ENCODE peak calls at places on chromosomes 12 and 14, in four cellular contexts. Y is right lobe of liver, H is suprapubic skin, Q is astrocyte. V is an unnamed sample.

GRCh38 chr14:55539975-55540374 is 40.0 kb upstream of the KTN1 start:
- DNase-seq in Y (no peak), H (no peak), Q (no peak), V (no peak)

GRCh38 chr14:32468955-32469354 is 139.9 kb downstream of the AKAP6 start:
- DNase-seq in Y (no peak), H (no peak), Q (peak; percentile 71), V (no peak)

GRCh38 chr14:76761198-76761848 is at the start of gene VASH1:
- DNase-seq in Y (peak; percentile 69), H (peak; percentile 81), Q (peak; percentile 66), V (peak; percentile 63)

GRCh38 chr14:57066887-57067513 is 201.7 kb downstream of the EXOC5 start:
- DNase-seq in Y (peak; percentile 72), H (no peak), Q (no peak), V (peak; percentile 88)

GRCh38 chr12:56224954-56225353 is 812 bp downstream of the NABP2 start:
- DNase-seq in Y (no peak), H (no peak), Q (no peak), V (no peak)

GRCh38 chr12:121576851-121577391 is 3.9 kb downstream of the KDM2B start:
- DNase-seq in Y (no peak), H (no peak), Q (peak; percentile 85), V (peak; percentile 25)

GRCh38 chr14:45633220-45633984 is 380.4 kb upstream of the MIS18BP1 start:
- DNase-seq in Y (no peak), H (no peak), Q (no peak), V (no peak)

GRCh38 chr12:128684357-128684756 is 139.4 kb downstream of the SLC15A4 start:
- DNase-seq in Y (no peak), H (no peak), Q (no peak), V (no peak)

GRCh38 chr12:108446766-108447165 is 68.3 kb upstream of the FICD start:
- DNase-seq in Y (no peak), H (no peak), Q (no peak), V (no peak)

GRCh38 chr14:81811705-81812269 is 278.1 kb upstream of the SEL1L start:
- DNase-seq in Y (no peak), H (no peak), Q (no peak), V (no peak)

GRCh38 chr12:103807561-103808238 is 33.3 kb downstream of the NT5DC3 start:
- DNase-seq in Y (no peak), H (no peak), Q (no peak), V (no peak)

GRCh38 chr14:74478996-74479635 is 14.0 kb downstream of the NPC2 start:
- DNase-seq in Y (no peak), H (no peak), Q (no peak), V (peak; percentile 49)

GRCh38 chr14:76456200-76456599 is 80.3 kb downstream of the ESRRB start:
- DNase-seq in Y (no peak), H (no peak), Q (no peak), V (peak; percentile 75)

GRCh38 chr14:78598046-78598652 is 428.0 kb downstream of the NRXN3 start:
- DNase-seq in Y (peak; percentile 56), H (no peak), Q (peak; percentile 26), V (peak; percentile 71)

GRCh38 chr12:93060071-93060665 is 131.1 kb upstream of the EEA1 start:
- DNase-seq in Y (no peak), H (no peak), Q (no peak), V (no peak)

GRCh38 chr14:106666341-106666740 is 1140.0 kb downstream of the TMEM121 start:
- DNase-seq in Y (no peak), H (no peak), Q (no peak), V (no peak)

GRCh38 chr14:106665814-106666213 is 1139.4 kb downstream of the TMEM121 start:
- DNase-seq in Y (no peak), H (no peak), Q (no peak), V (no peak)

DNA sequence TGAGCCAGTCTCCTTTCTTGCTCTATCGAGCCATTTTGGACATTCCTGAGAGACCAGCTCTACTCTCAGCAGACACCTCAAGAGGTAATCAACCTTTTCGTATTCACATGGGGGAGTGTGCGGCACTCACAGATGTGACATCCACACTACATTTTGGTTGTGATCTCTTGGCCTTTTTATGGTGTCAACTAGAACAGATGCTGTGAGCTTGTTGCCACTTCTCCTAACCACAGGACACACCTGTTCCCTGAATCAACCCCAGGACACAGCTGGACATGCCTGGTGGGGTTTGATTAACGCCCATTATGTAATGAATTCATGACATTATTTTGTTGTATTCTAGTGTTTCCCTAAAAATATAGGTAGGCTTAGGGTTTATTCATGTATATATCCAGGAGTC is 1143.6 kb downstream of the TMEM121 start:
- DNase-seq in Y (no peak), H (no peak), Q (no peak), V (no peak)
- H3K9me3 ChIP-seq in Y (no peaks in the 10 kb centered on the region), H (no peaks in the 10 kb centered on the region), Q (peaks cover 7% of the 10 kb centered on the region), V (no peaks in the 10 kb centered on the region)

DNA sequence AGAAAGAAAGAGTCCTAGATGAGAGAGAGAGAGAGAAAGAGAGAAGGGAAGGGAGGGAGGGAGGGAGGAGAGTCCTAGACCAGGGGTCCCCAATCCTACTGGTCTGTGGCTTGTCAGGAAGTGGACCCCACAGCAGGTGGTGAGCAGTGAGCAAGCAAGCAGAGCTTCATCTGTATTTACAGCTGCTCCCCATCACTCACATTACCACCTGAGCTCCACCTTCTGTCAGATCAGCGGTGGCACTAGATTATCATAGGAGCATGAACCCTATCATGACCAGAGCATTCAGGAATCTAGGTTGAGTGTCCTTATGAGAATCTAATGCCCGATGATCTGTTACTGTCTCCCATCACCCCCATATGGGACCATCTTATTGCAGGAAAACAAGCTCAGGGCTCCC is 39.2 kb upstream of the AMN1 start:
- DNase-seq in Y (no peak), H (no peak), Q (no peak), V (no peak)
- H3K9me3 ChIP-seq in Y (no peaks in the 10 kb centered on the region), H (no peaks in the 10 kb centered on the region), Q (no peaks in the 10 kb centered on the region), V (no peaks in the 10 kb centered on the region)

DNA sequence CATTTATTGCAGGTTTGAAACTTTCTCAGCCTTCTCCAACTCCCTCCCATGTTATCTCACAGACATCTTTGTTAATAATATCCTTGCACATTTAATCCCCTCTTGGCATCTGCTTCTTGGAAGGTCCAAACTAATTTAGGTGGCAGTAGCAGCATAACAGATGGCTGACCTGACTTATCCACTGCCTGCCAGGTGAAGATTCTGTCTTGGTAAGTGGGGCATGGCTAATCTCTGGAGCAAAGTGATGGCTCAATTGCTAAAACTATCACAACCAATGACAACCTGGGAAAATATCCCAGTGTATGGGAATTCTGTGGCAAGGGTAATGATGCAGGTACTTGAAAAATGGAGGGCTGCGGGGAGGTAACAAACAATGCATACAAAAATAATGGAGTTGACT is 58.2 kb upstream of the ALG10B start:
- DNase-seq in Y (no peak), H (no peak), Q (no peak), V (no peak)
- H3K9me3 ChIP-seq in Y (no peaks in the 10 kb centered on the region), H (no peaks in the 10 kb centered on the region), Q (peaks cover 8% of the 10 kb centered on the region), V (peaks cover 4% of the 10 kb centered on the region)

GRCh38 chr12:37543966-37544668 is 772.5 kb upstream of the ALG10B start:
- DNase-seq in Y (no peak), H (no peak), Q (no peak), V (no peak)
- H3K9me3 ChIP-seq in Y (no peaks in the 10 kb centered on the region), H (peaks cover 7% of the 10 kb centered on the region), Q (peaks cover 10% of the 10 kb centered on the region), V (no peaks in the 10 kb centered on the region)

GRCh38 chr12:34311337-34311736 is 289.0 kb downstream of the ALG10 start:
- DNase-seq in Y (no peak), H (no peak), Q (no peak), V (no peak)
- H3K9me3 ChIP-seq in Y (no peaks in the 10 kb centered on the region), H (peaks cover 26% of the 10 kb centered on the region), Q (peaks cover 2% of the 10 kb centered on the region), V (no peaks in the 10 kb centered on the region)

DNA sequence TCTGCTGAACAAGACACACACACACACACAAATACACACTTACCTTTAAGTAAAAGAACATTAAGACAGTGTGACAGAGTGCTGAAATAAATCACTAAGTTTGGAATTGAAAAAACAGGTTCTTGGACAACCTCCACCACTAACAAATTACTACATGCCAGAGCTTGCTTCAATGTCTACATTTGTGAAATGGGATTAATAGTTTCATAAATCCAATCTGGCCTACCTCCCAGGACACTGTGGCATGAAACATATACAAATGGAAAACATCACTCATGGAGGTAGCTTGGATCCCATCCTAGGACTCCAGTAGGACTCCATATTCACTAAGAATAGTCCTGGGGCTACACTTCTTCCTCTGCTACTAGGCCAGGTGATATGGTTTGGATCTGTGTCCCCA is 8.2 kb upstream of the CCDC60 start:
- DNase-seq in Y (no peak), H (no peak), Q (no peak), V (no peak)
- H3K9me3 ChIP-seq in Y (no peaks in the 10 kb centered on the region), H (no peaks in the 10 kb centered on the region), Q (peaks cover 8% of the 10 kb centered on the region), V (no peaks in the 10 kb centered on the region)

GRCh38 chr12:76197283-76197682 is 112.8 kb upstream of the NAP1L1 start:
- DNase-seq in Y (no peak), H (no peak), Q (no peak), V (no peak)

GRCh38 chr12:76198839-76199238 is 114.4 kb upstream of the NAP1L1 start:
- DNase-seq in Y (no peak), H (no peak), Q (no peak), V (no peak)

GRCh38 chr12:76201758-76202157 is 117.3 kb upstream of the NAP1L1 start:
- DNase-seq in Y (no peak), H (no peak), Q (peak; percentile 66), V (no peak)

GRCh38 chr12:76201316-76201715 is 116.8 kb upstream of the NAP1L1 start:
- DNase-seq in Y (no peak), H (no peak), Q (no peak), V (no peak)

DNA sequence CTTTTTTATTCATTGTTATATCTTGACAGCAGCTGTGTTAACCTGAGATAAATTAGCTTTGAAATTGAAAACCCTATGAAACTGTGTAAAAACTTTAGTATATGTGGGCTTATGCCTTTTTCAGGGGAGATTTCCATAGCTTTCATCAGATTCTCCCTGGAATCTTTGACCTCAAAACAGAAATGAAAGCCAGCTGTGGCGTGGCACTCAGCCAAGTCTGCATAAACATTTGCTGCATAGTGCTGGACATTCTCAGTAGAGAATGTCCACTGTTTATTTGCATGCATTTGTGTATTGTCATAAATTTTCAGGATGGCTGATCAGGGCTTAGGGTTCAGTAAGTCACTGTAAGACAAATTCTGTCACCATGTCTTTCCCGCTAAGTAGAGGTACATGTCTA is 115.3 kb upstream of the NAP1L1 start:
- DNase-seq in Y (no peak), H (no peak), Q (peak; percentile 69), V (no peak)
- H3K9me3 ChIP-seq in Y (no peaks in the 10 kb centered on the region), H (peaks cover 8% of the 10 kb centered on the region), Q (peaks cover 3% of the 10 kb centered on the region), V (peaks cover 3% of the 10 kb centered on the region)

GRCh38 chr14:106877527-106877926 is 1351.1 kb downstream of the TMEM121 start:
- DNase-seq in Y (no peak), H (no peak), Q (no peak), V (no peak)
- H3K9me3 ChIP-seq in Y (no peaks in the 10 kb centered on the region), H (no peaks in the 10 kb centered on the region), Q (peaks cover 3% of the 10 kb centered on the region), V (no peaks in the 10 kb centered on the region)

DNA sequence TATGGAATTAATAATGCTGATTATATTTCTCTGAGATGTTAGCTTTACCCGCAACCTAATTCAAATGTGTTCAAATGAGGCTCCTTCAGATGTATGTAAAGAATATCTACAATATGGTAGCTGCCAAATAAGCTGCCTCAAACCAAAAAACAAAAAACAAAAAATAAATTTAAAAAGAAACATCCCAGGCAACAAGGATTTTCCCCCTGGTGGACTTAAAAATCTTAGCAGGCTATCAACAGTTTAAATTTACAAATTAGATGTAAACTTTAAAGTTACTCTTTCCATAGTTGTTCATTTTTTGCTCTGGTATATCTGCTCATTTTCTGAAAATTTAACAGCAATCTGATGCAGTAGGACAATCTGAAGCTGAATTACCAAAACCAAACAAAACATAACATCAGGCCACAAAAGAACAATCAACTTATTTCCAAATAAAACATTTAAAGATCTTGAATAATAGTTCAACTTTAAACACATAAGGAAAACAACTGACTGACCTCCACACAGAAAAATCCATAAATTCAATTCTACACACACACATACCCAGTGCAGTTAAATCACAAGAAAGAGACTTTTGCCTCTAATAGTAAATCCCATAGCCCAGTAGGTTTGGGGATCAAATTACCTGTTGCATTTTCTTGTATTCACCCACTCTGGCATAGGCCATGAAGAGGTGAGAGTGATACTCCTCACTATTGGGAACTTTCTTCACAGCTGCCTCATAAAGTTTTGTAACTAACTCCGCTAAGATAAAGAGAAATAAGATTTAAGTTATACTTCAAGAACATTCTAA is 21.3 kb downstream of the NAA25 start:
- DNase-seq in Y (no peak), H (no peak), Q (no peak), V (no peak)
- H3K9me3 ChIP-seq in Y (no peaks in the 10 kb centered on the region), H (no peaks in the 10 kb centered on the region), Q (no peaks in the 10 kb centered on the region), V (no peaks in the 10 kb centered on the region)

V was measured in WERI-Rb-1.